ENCODE peak calls at places on chromosome 7, in six cellular contexts. V is tibial artery; K is ovary; U is fibroblast of lung; M is sigmoid colon; P is CD8-positive, alpha-beta T cell. F is an unnamed sample.

GRCh38 chr7:101783381-101784181 is 33.8 kb upstream of the CUX1 start:
- DNase-seq in M (no peak), V (no peak), P (no peak), K (no peak), U (no peak), F (no peak)

GRCh38 chr7:80225361-80225760 is 90.7 kb downstream of the GNAI1 start:
- DNase-seq in P (no peak), U (no peak), K (no peak), M (no peak), V (no peak), F (no peak)

GRCh38 chr7:1495564-1496242 is 8.5 kb downstream of the INTS1 start:
- DNase-seq in P (no peak), K (no peak), M (no peak), V (no peak), U (no peak), F (no peak)

GRCh38 chr7:157540020-157540419 is 203.2 kb downstream of the DNAJB6 start:
- DNase-seq in V (no peak), K (no peak), U (no peak), M (peak), P (no peak), F (no peak)

GRCh38 chr7:109695386-109695785 is 1125.7 kb downstream of the DNAJB9 start:
- DNase-seq in P (no peak), V (no peak), K (no peak), U (no peak), M (no peak), F (no peak)

GRCh38 chr7:22420973-22421635 is 64.2 kb upstream of the RAPGEF5 start:
- DNase-seq in P (no peak), K (no peak), U (peak), V (no peak), M (no peak), F (no peak)

GRCh38 chr7:1449951-1450350 is 9.3 kb downstream of the MICALL2 start:
- DNase-seq in V (no peak), P (no peak), M (no peak), K (no peak), U (no peak), F (no peak)

GRCh38 chr7:29375641-29376562 is 181.3 kb downstream of the CHN2 start:
- DNase-seq in U (no peak), V (no peak), K (no peak), P (no peak), M (no peak), F (no peak)

GRCh38 chr7:37216923-37217322 is 231.7 kb downstream of the ELMO1 start:
- DNase-seq in U (no peak), M (no peak), P (no peak), K (no peak), V (no peak), F (no peak)

GRCh38 chr7:157543276-157543675 is 206.5 kb downstream of the DNAJB6 start:
- DNase-seq in V (no peak), M (peak), K (no peak), U (no peak), P (no peak), F (no peak)

GRCh38 chr7:45430397-45430796 is 143.8 kb upstream of the ADCY1 start:
- DNase-seq in M (no peak), P (no peak), K (no peak), V (no peak), U (no peak), F (no peak)

GRCh38 chr7:120805636-120806388 is 52.1 kb downstream of the TSPAN12 start:
- DNase-seq in M (no peak), U (peak), K (peak), V (peak), P (peak), F (peak)

GRCh38 chr7:38704751-38705150 is 73.6 kb upstream of the AMPH start:
- DNase-seq in M (no peak), U (no peak), P (no peak), K (no peak), V (no peak), F (no peak)

GRCh38 chr7:50662996-50663395 is 97.8 kb upstream of the DDC start:
- DNase-seq in K (no peak), U (no peak), V (no peak), M (no peak), P (no peak), F (no peak)
- H3K27ac ChIP-seq in K (no peak), U (no peak), V (no peak), M (no peak), P (no peak), F (peak)

DNA sequence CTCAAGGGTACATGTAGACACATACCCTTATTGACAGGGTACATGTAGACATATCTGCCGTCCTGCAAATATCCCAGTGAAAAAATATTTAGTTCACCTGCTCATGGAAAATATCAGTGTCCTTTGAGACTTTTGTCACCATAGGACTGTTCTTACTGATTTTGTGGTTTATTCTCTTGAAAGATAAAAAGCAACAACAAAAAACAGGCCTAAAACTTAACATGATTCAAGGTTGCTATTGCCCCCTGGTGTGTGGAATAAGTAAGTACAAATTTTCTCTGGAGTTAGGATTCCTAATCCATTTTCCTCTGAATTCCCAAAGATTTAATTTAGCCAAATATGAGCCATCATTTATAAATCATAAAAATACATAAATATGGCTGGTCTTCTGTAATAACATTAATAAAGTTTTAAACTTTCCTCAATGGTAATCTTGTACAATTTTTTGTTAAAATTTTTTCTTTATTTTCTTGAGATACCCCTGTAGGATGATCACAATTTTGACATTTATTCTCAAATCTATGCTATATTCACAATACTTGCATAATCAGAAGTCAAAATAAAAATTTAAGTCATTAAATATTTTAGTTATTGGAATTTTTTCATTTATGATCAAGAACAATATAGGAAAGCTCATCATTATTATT is 741.4 kb upstream of the POT1 start:
- DNase-seq in K (no peak), V (no peak), P (no peak), U (peak), M (no peak), F (no peak)
- H3K27ac ChIP-seq in K (no peak), V (no peak), P (no peak), U (no peak), M (no peak), F (no peak)

GRCh38 chr7:116445447-116445846 is 54.1 kb upstream of the CAV2 start:
- DNase-seq in M (no peak), V (no peak), U (no peak), K (no peak), P (no peak), F (no peak)

GRCh38 chr7:116441534-116441933 is 58.0 kb upstream of the CAV2 start:
- DNase-seq in K (no peak), P (no peak), U (no peak), V (no peak), M (no peak), F (no peak)

GRCh38 chr7:116443646-116444045 is 55.9 kb upstream of the CAV2 start:
- DNase-seq in V (no peak), U (no peak), M (no peak), P (no peak), K (no peak), F (no peak)

GRCh38 chr7:116439856-116440549 is 59.5 kb upstream of the CAV2 start:
- DNase-seq in M (no peak), U (peak), V (no peak), K (no peak), P (no peak), F (no peak)

DNA sequence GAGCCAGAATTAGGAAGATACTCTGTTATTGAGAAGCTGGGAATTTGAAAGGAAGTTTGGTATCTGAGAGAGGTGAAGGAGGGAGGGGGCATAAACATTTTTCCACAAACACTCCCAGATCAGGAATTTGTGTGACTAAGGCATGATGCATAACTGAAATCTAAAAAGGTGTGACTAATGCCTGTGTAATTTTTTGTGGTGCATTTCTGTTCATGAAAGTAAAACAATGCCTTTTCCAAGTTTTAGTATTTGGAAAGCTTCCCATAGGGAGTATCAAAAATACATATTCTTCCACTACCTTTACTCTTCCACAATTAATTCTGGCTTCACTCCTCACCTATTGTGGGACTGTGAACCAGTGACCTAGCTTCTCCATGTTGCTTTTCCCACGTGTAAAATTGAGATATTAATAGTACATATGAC is 56.4 kb upstream of the CAV2 start:
- DNase-seq in M (no peak), K (no peak), V (no peak), U (peak), P (no peak), F (no peak)
- H3K27ac ChIP-seq in M (no peak), K (no peak), V (peak), U (peak), P (no peak), F (no peak)

DNA sequence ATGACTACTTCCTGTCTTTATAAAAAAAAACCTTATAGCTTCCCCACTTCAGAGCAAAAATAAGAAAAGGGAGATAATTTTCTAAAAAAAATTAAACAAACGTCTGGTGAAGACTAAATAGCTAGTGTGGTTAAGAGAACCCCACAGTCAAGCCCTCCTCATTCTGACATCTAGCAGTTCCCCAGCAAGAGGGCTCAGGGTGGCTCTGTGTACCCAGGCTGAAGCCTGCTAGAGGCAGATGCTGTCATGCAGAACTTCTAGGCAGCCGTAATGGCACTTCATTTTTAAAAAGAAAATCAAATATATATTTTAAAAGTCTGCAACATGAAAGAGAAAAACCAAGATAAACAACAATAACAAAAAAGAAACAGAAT is 223.1 kb upstream of the KLF14 start:
- DNase-seq in V (no peak), K (no peak), U (no peak), P (peak), M (no peak), F (no peak)
- H3K27ac ChIP-seq in V (no peak), K (no peak), U (no peak), P (peak), M (no peak), F (no peak)

GRCh38 chr7:135169141-135169935 is 1.2 kb downstream of the CYREN start:
- DNase-seq in U (no peak), K (no peak), P (peak), M (no peak), V (no peak), F (no peak)
- H3K27ac ChIP-seq in U (peak), K (peak), P (peak), M (peak), V (peak), F (peak)

GRCh38 chr7:151247016-151247580 is 1.4 kb downstream of the SMARCD3 start:
- DNase-seq in M (no peak), K (no peak), U (no peak), V (no peak), P (no peak), F (no peak)
- H3K27ac ChIP-seq in M (peak), K (peak), U (peak), V (peak), P (no peak), F (peak)

DNA sequence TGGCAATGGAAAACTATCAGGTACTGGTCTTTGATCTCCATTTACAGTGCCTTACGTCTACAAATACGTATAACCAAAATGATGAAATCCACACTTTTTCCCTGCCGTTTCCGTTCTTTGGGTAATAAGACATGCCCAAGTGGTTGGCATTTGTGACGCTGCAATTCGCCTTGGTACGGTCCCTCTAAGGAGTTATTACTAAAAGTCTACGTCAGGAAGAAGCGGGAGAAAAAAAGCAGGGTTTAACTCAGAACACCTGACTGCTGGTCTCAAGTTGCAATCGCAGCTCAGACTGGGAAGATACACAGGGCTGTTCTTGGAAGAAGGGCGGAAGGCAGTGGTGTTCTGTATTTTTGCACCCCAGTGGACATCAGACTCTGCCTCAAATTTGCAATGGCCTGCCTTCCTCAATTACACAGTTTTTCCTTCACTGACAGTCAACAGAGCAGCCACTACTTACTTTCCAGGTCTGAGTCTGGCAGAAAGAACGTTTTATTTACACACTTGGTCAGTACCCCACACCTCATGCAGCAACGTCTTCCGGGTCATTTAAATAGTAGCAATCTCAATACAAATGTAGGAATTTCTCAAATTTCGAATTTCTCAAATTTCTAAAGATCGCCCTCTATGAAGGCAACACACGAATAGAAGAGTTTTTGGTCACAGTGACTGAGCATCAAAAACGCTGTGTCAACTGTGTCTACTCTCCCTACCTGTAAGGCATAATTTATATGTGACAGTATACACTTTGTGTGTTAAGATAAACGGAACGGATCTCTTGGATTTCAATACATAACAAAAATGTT is 2.1 kb downstream of the BAIAP2L1 start:
- DNase-seq in U (no peak), P (no peak), M (no peak), K (no peak), V (no peak), F (no peak)
- H3K27ac ChIP-seq in U (no peak), P (no peak), M (no peak), K (no peak), V (no peak), F (no peak)

GRCh38 chr7:140901946-140902304 is 22.8 kb downstream of the BRAF start:
- DNase-seq in K (no peak), P (no peak), V (no peak), M (no peak), U (no peak), F (no peak)
- H3K27ac ChIP-seq in K (no peak), P (no peak), V (no peak), M (no peak), U (no peak), F (no peak)

F was measured in substantia nigra.